ENCODE peak calls at places on chromosome 6, in eight cellular contexts. One of them, this sample, is unnamed.

GRCh38 chr6:15800821-15801617 is 138.2 kb upstream of the DTNBP1 start:
- DNase-seq in astrocyte of the hippocampus: no peak
- DNase-seq in CD8-positive, alpha-beta T cell: no peak
- DNase-seq in fibroblast of lung: no peak
- DNase-seq in NK-92 treated with Interleukin-12 subunit alpha and Interleukin-12 subunit beta, amount 100 ng/mL, for 24 hours: no peak
- DNase-seq in pancreas: no peak
- DNase-seq in NCI-H748 treated with DMSO at 0.1 percent for 48 hours: no peak
- DNase-seq in OCI-M1: no peak
- DNase-seq in this sample: no peak

GRCh38 chr6:137659871-137660270 is 165.7 kb upstream of the OLIG3 start:
- DNase-seq in fibroblast of lung: no peak
- DNase-seq in OCI-M1: no peak
- DNase-seq in pancreas: no peak
- DNase-seq in CD8-positive, alpha-beta T cell: no peak
- DNase-seq in NK-92 treated with Interleukin-12 subunit alpha and Interleukin-12 subunit beta, amount 100 ng/mL, for 24 hours: no peak
- DNase-seq in astrocyte of the hippocampus: no peak
- DNase-seq in NCI-H748 treated with DMSO at 0.1 percent for 48 hours: no peak
- DNase-seq in this sample: no peak

GRCh38 chr6:127933852-127934840 is 33.3 kb upstream of the THEMIS start:
- DNase-seq in OCI-M1: no peak
- DNase-seq in CD8-positive, alpha-beta T cell: peak
- DNase-seq in astrocyte of the hippocampus: no peak
- DNase-seq in pancreas: no peak
- DNase-seq in NK-92 treated with Interleukin-12 subunit alpha and Interleukin-12 subunit beta, amount 100 ng/mL, for 24 hours: no peak
- DNase-seq in fibroblast of lung: no peak
- DNase-seq in NCI-H748 treated with DMSO at 0.1 percent for 48 hours: no peak
- DNase-seq in this sample: no peak

GRCh38 chr6:27208042-27208441 is 39.5 kb upstream of the PRSS16 start:
- DNase-seq in NK-92 treated with Interleukin-12 subunit alpha and Interleukin-12 subunit beta, amount 100 ng/mL, for 24 hours: no peak
- DNase-seq in fibroblast of lung: no peak
- DNase-seq in OCI-M1: no peak
- DNase-seq in pancreas: no peak
- DNase-seq in NCI-H748 treated with DMSO at 0.1 percent for 48 hours: no peak
- DNase-seq in astrocyte of the hippocampus: no peak
- DNase-seq in CD8-positive, alpha-beta T cell: no peak
- DNase-seq in this sample: no peak

GRCh38 chr6:13195826-13196225 is 132.5 kb downstream of the TBC1D7 start:
- DNase-seq in fibroblast of lung: no peak
- DNase-seq in CD8-positive, alpha-beta T cell: no peak
- DNase-seq in OCI-M1: no peak
- DNase-seq in NK-92 treated with Interleukin-12 subunit alpha and Interleukin-12 subunit beta, amount 100 ng/mL, for 24 hours: no peak
- DNase-seq in astrocyte of the hippocampus: no peak
- DNase-seq in NCI-H748 treated with DMSO at 0.1 percent for 48 hours: no peak
- DNase-seq in pancreas: no peak
- DNase-seq in this sample: no peak

GRCh38 chr6:128335963-128336362 is 184.4 kb downstream of the PTPRK start:
- DNase-seq in pancreas: no peak
- DNase-seq in NCI-H748 treated with DMSO at 0.1 percent for 48 hours: no peak
- DNase-seq in OCI-M1: no peak
- DNase-seq in astrocyte of the hippocampus: no peak
- DNase-seq in NK-92 treated with Interleukin-12 subunit alpha and Interleukin-12 subunit beta, amount 100 ng/mL, for 24 hours: no peak
- DNase-seq in fibroblast of lung: no peak
- DNase-seq in CD8-positive, alpha-beta T cell: no peak
- DNase-seq in this sample: no peak

GRCh38 chr6:47134476-47135189 is 92.5 kb upstream of the ADGRF1 start:
- DNase-seq in OCI-M1: peak
- DNase-seq in fibroblast of lung: peak
- DNase-seq in pancreas: no peak
- DNase-seq in astrocyte of the hippocampus: peak
- DNase-seq in CD8-positive, alpha-beta T cell: no peak
- DNase-seq in NK-92 treated with Interleukin-12 subunit alpha and Interleukin-12 subunit beta, amount 100 ng/mL, for 24 hours: no peak
- DNase-seq in NCI-H748 treated with DMSO at 0.1 percent for 48 hours: peak
- DNase-seq in this sample: no peak

GRCh38 chr6:17042422-17043147 is 59.3 kb upstream of the STMND1 start:
- DNase-seq in NCI-H748 treated with DMSO at 0.1 percent for 48 hours: peak
- DNase-seq in astrocyte of the hippocampus: peak
- DNase-seq in CD8-positive, alpha-beta T cell: no peak
- DNase-seq in fibroblast of lung: peak
- DNase-seq in NK-92 treated with Interleukin-12 subunit alpha and Interleukin-12 subunit beta, amount 100 ng/mL, for 24 hours: no peak
- DNase-seq in pancreas: peak
- DNase-seq in OCI-M1: no peak
- DNase-seq in this sample: no peak

GRCh38 chr6:139881251-139881650 is 506.8 kb upstream of the CITED2 start:
- DNase-seq in NCI-H748 treated with DMSO at 0.1 percent for 48 hours: peak
- DNase-seq in astrocyte of the hippocampus: no peak
- DNase-seq in NK-92 treated with Interleukin-12 subunit alpha and Interleukin-12 subunit beta, amount 100 ng/mL, for 24 hours: no peak
- DNase-seq in pancreas: no peak
- DNase-seq in CD8-positive, alpha-beta T cell: no peak
- DNase-seq in fibroblast of lung: no peak
- DNase-seq in OCI-M1: no peak
- DNase-seq in this sample: no peak

GRCh38 chr6:82397962-82398692 is 34.5 kb downstream of the TPBG start:
- DNase-seq in NK-92 treated with Interleukin-12 subunit alpha and Interleukin-12 subunit beta, amount 100 ng/mL, for 24 hours: no peak
- DNase-seq in pancreas: no peak
- DNase-seq in astrocyte of the hippocampus: peak
- DNase-seq in fibroblast of lung: peak
- DNase-seq in OCI-M1: no peak
- DNase-seq in NCI-H748 treated with DMSO at 0.1 percent for 48 hours: no peak
- DNase-seq in CD8-positive, alpha-beta T cell: no peak
- DNase-seq in this sample: no peak

GRCh38 chr6:128437685-128438084 is 82.7 kb downstream of the PTPRK start:
- DNase-seq in astrocyte of the hippocampus: no peak
- DNase-seq in NCI-H748 treated with DMSO at 0.1 percent for 48 hours: no peak
- DNase-seq in CD8-positive, alpha-beta T cell: no peak
- DNase-seq in NK-92 treated with Interleukin-12 subunit alpha and Interleukin-12 subunit beta, amount 100 ng/mL, for 24 hours: no peak
- DNase-seq in fibroblast of lung: no peak
- DNase-seq in OCI-M1: no peak
- DNase-seq in pancreas: no peak
- DNase-seq in this sample: no peak

GRCh38 chr6:3419624-3420272 is 37.1 kb downstream of the SLC22A23 start:
- DNase-seq in fibroblast of lung: peak
- DNase-seq in NCI-H748 treated with DMSO at 0.1 percent for 48 hours: no peak
- DNase-seq in NK-92 treated with Interleukin-12 subunit alpha and Interleukin-12 subunit beta, amount 100 ng/mL, for 24 hours: peak
- DNase-seq in pancreas: no peak
- DNase-seq in astrocyte of the hippocampus: peak
- DNase-seq in OCI-M1: peak
- DNase-seq in CD8-positive, alpha-beta T cell: no peak
- DNase-seq in this sample: no peak

GRCh38 chr6:30915591-30915946 is 1.5 kb downstream of the VARS2 start:
- DNase-seq in pancreas: no peak
- DNase-seq in CD8-positive, alpha-beta T cell: no peak
- DNase-seq in fibroblast of lung: peak
- DNase-seq in NCI-H748 treated with DMSO at 0.1 percent for 48 hours: peak
- DNase-seq in NK-92 treated with Interleukin-12 subunit alpha and Interleukin-12 subunit beta, amount 100 ng/mL, for 24 hours: no peak
- DNase-seq in astrocyte of the hippocampus: peak
- DNase-seq in OCI-M1: peak
- DNase-seq in this sample: peak